ENCODE peak calls at places on chromosomes 7 and 10, in four cellular contexts. One of them, this sample, is unnamed.

GRCh38 chr10:15035385-15036301 is 8.1 kb upstream of the OLAH start:
- DNase-seq in HepG2: no peak
- DNase-seq in GM12878: no peak
- DNase-seq in K562: peak; percentile 51
- DNase-seq in this sample: peak; percentile 11

GRCh38 chr7:14834888-14835287 is 67.7 kb downstream of the DGKB start:
- DNase-seq in HepG2: no peak
- DNase-seq in GM12878: no peak
- DNase-seq in K562: no peak
- DNase-seq in this sample: no peak

GRCh38 chr7:147775564-147775963 is 815.0 kb upstream of the C7orf33 start:
- DNase-seq in HepG2: no peak
- DNase-seq in GM12878: no peak
- DNase-seq in K562: no peak
- DNase-seq in this sample: no peak

GRCh38 chr7:20542594-20542993 is 72.9 kb upstream of the ABCB5 start:
- DNase-seq in HepG2: no peak
- DNase-seq in GM12878: no peak
- DNase-seq in K562: no peak
- DNase-seq in this sample: no peak

GRCh38 chr7:27933691-27934565 is 194.0 kb downstream of the TAX1BP1 start:
- DNase-seq in HepG2: no peak
- DNase-seq in GM12878: no peak
- DNase-seq in K562: no peak
- DNase-seq in this sample: no peak

GRCh38 chr7:127895814-127896280 is 135.4 kb downstream of the LRRC4 start:
- DNase-seq in HepG2: no peak
- DNase-seq in GM12878: no peak
- DNase-seq in K562: peak; percentile 59
- DNase-seq in this sample: no peak

GRCh38 chr7:38681882-38682281 is 50.7 kb upstream of the AMPH start:
- DNase-seq in HepG2: no peak
- DNase-seq in GM12878: no peak
- DNase-seq in K562: no peak
- DNase-seq in this sample: no peak

GRCh38 chr10:43754569-43755260 is 106.0 kb upstream of the ZNF32 start:
- DNase-seq in HepG2: no peak
- DNase-seq in GM12878: no peak
- DNase-seq in K562: no peak
- DNase-seq in this sample: no peak

GRCh38 chr10:132057191-132057681 is 8.5 kb upstream of the JAKMIP3 start:
- DNase-seq in HepG2: no peak
- DNase-seq in GM12878: no peak
- DNase-seq in K562: no peak
- DNase-seq in this sample: no peak

GRCh38 chr7:19575909-19576557 is 132.8 kb downstream of the POLR1F start:
- DNase-seq in HepG2: no peak
- DNase-seq in GM12878: no peak
- DNase-seq in K562: no peak
- DNase-seq in this sample: no peak

GRCh38 chr10:75211007-75211735 is 575 bp downstream of the VDAC2 start:
- DNase-seq in HepG2: peak; percentile 48
- DNase-seq in GM12878: no peak
- DNase-seq in K562: peak; percentile 37
- DNase-seq in this sample: peak; percentile 44

GRCh38 chr10:15588635-15589081 is 131.1 kb downstream of the ITGA8 start:
- DNase-seq in HepG2: no peak
- DNase-seq in GM12878: no peak
- DNase-seq in K562: no peak
- DNase-seq in this sample: no peak

GRCh38 chr7:55160539-55160938 is 141.7 kb downstream of the EGFR start:
- DNase-seq in HepG2: no peak
- DNase-seq in GM12878: no peak
- DNase-seq in K562: no peak
- DNase-seq in this sample: no peak

GRCh38 chr10:91978585-91978984 is 55.0 kb downstream of the BTAF1 start:
- DNase-seq in HepG2: no peak
- DNase-seq in GM12878: no peak
- DNase-seq in K562: no peak
- DNase-seq in this sample: no peak

GRCh38 chr10:27041196-27041595 is 59.1 kb downstream of the ANKRD26 start:
- DNase-seq in HepG2: no peak
- DNase-seq in GM12878: no peak
- DNase-seq in K562: no peak
- DNase-seq in this sample: no peak

GRCh38 chr7:23544913-23545354 is 13.2 kb upstream of the TRA2A start:
- DNase-seq in HepG2: peak; percentile 43
- DNase-seq in GM12878: peak; percentile 46
- DNase-seq in K562: no peak
- DNase-seq in this sample: no peak

GRCh38 chr7:100132697-100133137 is 6.0 kb downstream of the MBLAC1 start:
- DNase-seq in HepG2: peak; percentile 57
- DNase-seq in GM12878: no peak
- DNase-seq in K562: peak; percentile 82
- DNase-seq in this sample: peak; percentile 78

GRCh38 chr7:121187222-121187621 is 141.6 kb upstream of the WNT16 start:
- DNase-seq in HepG2: no peak
- DNase-seq in GM12878: peak; percentile 36
- DNase-seq in K562: no peak
- DNase-seq in this sample: no peak

GRCh38 chr10:3774814-3775670 is 10.0 kb downstream of the KLF6 start:
- DNase-seq in HepG2: no peak
- DNase-seq in GM12878: no peak
- DNase-seq in K562: peak; percentile 25
- DNase-seq in this sample: no peak

GRCh38 chr7:11343818-11344413 is 370.2 kb downstream of the PHF14 start:
- DNase-seq in HepG2: peak; percentile 24
- DNase-seq in GM12878: no peak
- DNase-seq in K562: peak; percentile 40
- DNase-seq in this sample: peak; percentile 25

GRCh38 chr10:103040424-103040823 is 122.3 kb downstream of the CNNM2 start:
- DNase-seq in HepG2: no peak
- DNase-seq in GM12878: no peak
- DNase-seq in K562: peak; percentile 15
- DNase-seq in this sample: no peak

GRCh38 chr10:125144693-125145623 is 15.4 kb downstream of the CTBP2 start:
- DNase-seq in HepG2: no peak
- DNase-seq in GM12878: no peak
- DNase-seq in K562: peak; percentile 65
- DNase-seq in this sample: peak; percentile 71

GRCh38 chr10:110661292-110661691 is 17.2 kb downstream of the RBM20 start:
- DNase-seq in HepG2: no peak
- DNase-seq in GM12878: no peak
- DNase-seq in K562: no peak
- DNase-seq in this sample: no peak

GRCh38 chr7:22173884-22174573 is 182.9 kb downstream of the RAPGEF5 start:
- DNase-seq in HepG2: no peak
- DNase-seq in GM12878: peak; percentile 58
- DNase-seq in K562: peak; percentile 16
- DNase-seq in this sample: no peak

GRCh38 chr7:139105037-139105382 is 4.5 kb downstream of the ZC3HAV1 start:
- DNase-seq in HepG2: no peak
- DNase-seq in GM12878: no peak
- DNase-seq in K562: no peak
- DNase-seq in this sample: no peak

GRCh38 chr7:85474234-85474633 is 287.4 kb upstream of the SEMA3D start:
- DNase-seq in HepG2: no peak
- DNase-seq in GM12878: peak; percentile 8
- DNase-seq in K562: no peak
- DNase-seq in this sample: no peak

GRCh38 chr10:4943821-4944220 is 19.4 kb upstream of the AKR1C1 start:
- DNase-seq in HepG2: no peak
- DNase-seq in GM12878: no peak
- DNase-seq in K562: no peak
- DNase-seq in this sample: no peak

GRCh38 chr10:86876748-86877147 is 80.7 kb downstream of the MMRN2 start:
- DNase-seq in HepG2: no peak
- DNase-seq in GM12878: no peak
- DNase-seq in K562: no peak
- DNase-seq in this sample: no peak

GRCh38 chr10:4083509-4084003 is 298.5 kb upstream of the KLF6 start:
- DNase-seq in HepG2: no peak
- DNase-seq in GM12878: no peak
- DNase-seq in K562: no peak
- DNase-seq in this sample: no peak

GRCh38 chr7:105139381-105139780 is 125.4 kb downstream of the KMT2E start:
- DNase-seq in HepG2: no peak
- DNase-seq in GM12878: no peak
- DNase-seq in K562: no peak
- DNase-seq in this sample: no peak

GRCh38 chr10:71790749-71791440 is 17.6 kb upstream of the VSIR start:
- DNase-seq in HepG2: no peak
- DNase-seq in GM12878: no peak
- DNase-seq in K562: no peak
- DNase-seq in this sample: no peak

GRCh38 chr10:90288403-90288933 is 569.4 kb downstream of the HTR7 start:
- DNase-seq in HepG2: no peak
- DNase-seq in GM12878: no peak
- DNase-seq in K562: no peak
- DNase-seq in this sample: no peak

GRCh38 chr10:75143353-75143752 is 31.9 kb downstream of the SAMD8 start:
- DNase-seq in HepG2: no peak
- DNase-seq in GM12878: no peak
- DNase-seq in K562: no peak
- DNase-seq in this sample: no peak

GRCh38 chr7:102122026-102122425 is 164.6 kb upstream of the SH2B2 start:
- DNase-seq in HepG2: no peak
- DNase-seq in GM12878: peak; percentile 37
- DNase-seq in K562: no peak
- DNase-seq in this sample: no peak

DNA sequence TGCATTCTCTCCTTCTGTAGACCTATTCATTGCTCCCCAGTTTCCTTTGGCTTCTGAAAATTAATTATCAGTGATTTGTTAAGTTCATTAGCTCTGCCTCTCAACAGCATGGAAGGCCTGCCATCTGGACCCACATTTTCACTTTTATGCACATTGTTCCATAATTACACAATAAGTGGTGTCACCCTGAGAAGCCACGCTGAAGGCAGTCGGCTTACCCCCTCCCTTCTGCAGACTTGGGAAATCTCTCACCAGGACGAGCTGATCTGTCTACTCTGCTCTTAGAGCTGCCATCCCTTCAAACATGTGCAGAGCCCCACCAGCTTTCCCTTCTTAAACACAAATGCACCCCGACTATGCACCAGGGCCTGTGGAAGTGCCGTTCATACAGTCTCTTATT is 64.7 kb downstream of the SLIT1 start:
- DNase-seq in HepG2: no peak
- DNase-seq in GM12878: no peak
- DNase-seq in K562: no peak
- DNase-seq in this sample: no peak
- TF ChIP-seq FOXK2 in HepG2: no peak
- TF ChIP-seq FOXK2 in GM12878: no peak
- TF ChIP-seq FOXK2 in K562: no peak
- TF ChIP-seq FOXK2 in this sample: no peak

DNA sequence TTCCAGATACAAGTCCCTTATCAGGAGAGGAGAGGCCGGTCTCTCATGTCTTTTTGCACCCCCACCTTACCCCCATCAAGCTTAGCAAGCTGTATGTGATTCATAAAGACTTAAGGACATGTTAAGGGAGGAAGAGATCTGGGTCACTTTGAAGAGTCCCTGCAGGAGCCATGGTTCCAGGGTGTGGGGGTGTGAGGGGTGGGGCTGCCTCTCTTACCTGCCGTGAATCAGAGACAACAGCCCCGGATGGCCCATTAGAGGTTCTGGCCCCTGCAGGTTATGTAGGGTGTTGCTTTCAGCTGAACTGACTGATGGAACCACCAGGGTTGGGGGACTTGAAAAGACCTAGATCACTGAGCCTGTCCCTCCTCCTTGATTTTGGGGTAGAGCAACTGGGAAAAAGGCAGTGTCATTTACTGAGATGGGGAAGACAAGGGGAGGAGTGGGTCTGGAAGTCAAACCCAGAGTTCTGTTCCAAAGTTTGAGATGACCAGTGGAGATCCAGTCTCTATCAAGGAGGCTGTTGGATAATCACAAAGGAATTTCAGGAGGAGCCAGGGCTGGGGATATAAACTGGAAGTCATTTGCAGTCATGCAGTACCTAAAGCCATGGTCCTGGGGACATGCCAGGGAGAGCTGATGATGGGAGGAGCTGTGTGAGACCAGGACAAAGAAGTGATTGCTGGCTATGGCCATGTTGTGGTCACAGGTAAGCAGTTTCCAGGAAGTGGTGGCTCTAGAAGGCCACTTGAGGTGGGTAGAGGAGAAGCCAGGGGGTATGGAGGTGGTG is 23.1 kb downstream of the ADAMTS14 start:
- DNase-seq in HepG2: no peak
- DNase-seq in GM12878: no peak
- DNase-seq in K562: peak; percentile 73
- DNase-seq in this sample: no peak
- TF ChIP-seq BHLHE40 in HepG2: no peak
- TF ChIP-seq BHLHE40 in GM12878: no peak
- TF ChIP-seq BHLHE40 in K562: no peak
- TF ChIP-seq BHLHE40 in this sample: no peak

GRCh38 chr10:51629969-51630617 is 69.3 kb downstream of the CSTF2T start:
- DNase-seq in HepG2: no peak
- DNase-seq in GM12878: no peak
- DNase-seq in K562: no peak
- DNase-seq in this sample: no peak
- TF ChIP-seq SP1 in HepG2: no peak
- TF ChIP-seq SP1 in GM12878: no peak
- TF ChIP-seq SP1 in K562: no peak
- TF ChIP-seq SP1 in this sample: no peak

GRCh38 chr10:31262672-31263071 is 56.3 kb upstream of the ZEB1 start:
- DNase-seq in HepG2: no peak
- DNase-seq in GM12878: no peak
- DNase-seq in K562: no peak
- DNase-seq in this sample: no peak

GRCh38 chr10:31261502-31262311 is 57.3 kb upstream of the ZEB1 start:
- DNase-seq in HepG2: no peak
- DNase-seq in GM12878: no peak
- DNase-seq in K562: no peak
- DNase-seq in this sample: no peak

GRCh38 chr10:31268616-31269303 is 50.3 kb upstream of the ZEB1 start:
- DNase-seq in HepG2: no peak
- DNase-seq in GM12878: no peak
- DNase-seq in K562: no peak
- DNase-seq in this sample: no peak

DNA sequence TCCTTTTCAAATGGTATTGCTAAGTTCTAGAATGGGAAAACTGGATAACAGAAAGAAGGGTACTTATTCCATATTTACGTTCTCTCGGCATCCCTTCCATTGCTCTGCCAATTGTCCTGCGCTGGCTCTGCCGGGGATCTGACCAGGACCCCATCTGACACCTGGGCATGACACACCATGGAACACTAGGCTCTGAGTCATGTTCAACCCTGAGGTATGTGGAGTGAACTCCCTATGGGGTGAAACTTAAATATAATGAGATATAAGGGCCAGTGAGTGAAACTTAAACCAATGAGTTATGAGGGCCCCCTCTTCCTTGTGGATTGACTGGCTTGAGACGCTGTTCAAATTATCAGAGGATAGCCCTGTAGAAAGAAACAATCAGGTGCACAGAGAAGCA is 55.1 kb upstream of the ZEB1 start:
- DNase-seq in HepG2: no peak
- DNase-seq in GM12878: no peak
- DNase-seq in K562: no peak
- DNase-seq in this sample: no peak
- TF ChIP-seq FOXK2 in HepG2: no peak
- TF ChIP-seq FOXK2 in GM12878: no peak
- TF ChIP-seq FOXK2 in K562: no peak
- TF ChIP-seq FOXK2 in this sample: no peak